ENCODE peak calls at places on chromosomes 7 and 10, in five cellular contexts. E is EH; O is GM19239; L is stimulated activated CD8-positive, alpha-beta memory T cell treated with anti-CD3 and anti-CD28 coated beads, Interleukin-7, amount 100 ng/mL, for 1 hour; A is RKO. B is an unnamed sample.

GRCh38 chr10:78640981-78641646 is 427.7 kb upstream of the ZMIZ1 start:
- DNase-seq in E (no peak), O (no peak), L (no peak), A (no peak), B (no peak)

GRCh38 chr10:132297521-132297920 is 10.2 kb downstream of the STK32C start:
- DNase-seq in E (no peak), O (no peak), L (no peak), A (no peak), B (no peak)

GRCh38 chr7:98831641-98832221 is 38.1 kb downstream of the TMEM130 start:
- DNase-seq in E (peak), O (no peak), L (no peak), A (peak), B (no peak)

GRCh38 chr7:127437772-127438330 is 45.3 kb upstream of the ZNF800 start:
- DNase-seq in E (peak), O (no peak), L (no peak), A (peak), B (no peak)

GRCh38 chr7:158295966-158296797 is 291.4 kb downstream of the PTPRN2 start:
- DNase-seq in E (no peak), O (no peak), L (no peak), A (no peak), B (no peak)

GRCh38 chr10:28284126-28284525 is 18.7 kb downstream of the MPP7 start:
- DNase-seq in E (no peak), O (no peak), L (no peak), A (no peak), B (no peak)

GRCh38 chr10:6108631-6109443 is 20.0 kb downstream of the RBM17 start:
- DNase-seq in E (peak), O (no peak), L (no peak), A (peak), B (no peak)

GRCh38 chr7:80231719-80232118 is 97.1 kb downstream of the GNAI1 start:
- DNase-seq in E (peak), O (no peak), L (no peak), A (peak), B (no peak)

GRCh38 chr7:30065746-30066145 is 37.5 kb downstream of the PLEKHA8 start:
- DNase-seq in E (no peak), O (no peak), L (no peak), A (no peak), B (no peak)

GRCh38 chr7:101597941-101598340 is 31.2 kb downstream of the MYL10 start:
- DNase-seq in E (no peak), O (no peak), L (no peak), A (no peak), B (no peak)

GRCh38 chr7:17558558-17559332 is 260.3 kb downstream of the AHR start:
- DNase-seq in E (no peak), O (no peak), L (no peak), A (no peak), B (no peak)

GRCh38 chr7:117072620-117073118 is 119.4 kb downstream of the ST7 start:
- DNase-seq in E (peak), O (no peak), L (no peak), A (no peak), B (peak)

GRCh38 chr7:17155529-17155928 is 142.9 kb upstream of the AHR start:
- DNase-seq in E (no peak), O (no peak), L (no peak), A (no peak), B (no peak)

GRCh38 chr10:91700273-91700672 is 67.4 kb upstream of the PPP1R3C start:
- DNase-seq in E (peak), O (no peak), L (no peak), A (no peak), B (no peak)

GRCh38 chr7:111364413-111364812 is 197.9 kb downstream of the IMMP2L start:
- DNase-seq in E (peak), O (no peak), L (no peak), A (no peak), B (no peak)

GRCh38 chr10:93993414-93993781 is 333 bp upstream of the PLCE1 start:
- DNase-seq in E (no peak), O (no peak), L (no peak), A (no peak), B (no peak)

GRCh38 chr10:9957352-9957751 is 1060.3 kb upstream of the CELF2 start:
- DNase-seq in E (peak), O (no peak), L (no peak), A (no peak), B (no peak)